ENCODE peak calls at places on chromosomes 12 and 14, in four cellular contexts. Y is IMR-90, B is PC-3, V is MM.1S. Q is an unnamed sample. For H3K4me1, the result is how much of the 10 kb centered on the place peaks cover.

GRCh38 chr12:1218369-1218768 is 227.3 kb downstream of the ERC1 start:
- DNase-seq in Y (no peak), B (no peak), V (no peak), Q (no peak)

GRCh38 chr12:97637770-97638169 is 175.2 kb downstream of the RMST start:
- DNase-seq in V (no peak), B (no peak), Y (no peak), Q (no peak)

GRCh38 chr12:103809154-103809553 is 31.9 kb downstream of the NT5DC3 start:
- DNase-seq in Y (no peak), B (no peak), V (no peak), Q (no peak)

GRCh38 chr14:22039938-22040780 is 366.5 kb upstream of the OR4E1 start:
- DNase-seq in B (peak), Y (no peak), V (peak), Q (peak)

GRCh38 chr14:92848941-92849340 is 54.8 kb downstream of the GOLGA5 start:
- DNase-seq in V (no peak), Y (no peak), B (no peak), Q (no peak)

GRCh38 chr14:104353221-104353920 is 215.0 kb downstream of the KIF26A start:
- DNase-seq in V (no peak), Y (no peak), B (no peak), Q (no peak)

GRCh38 chr12:84508325-84508861 is 404.2 kb downstream of the SLC6A15 start:
- DNase-seq in V (peak), Y (peak), B (peak), Q (peak)

GRCh38 chr12:129790930-129791329 is 112.9 kb downstream of the TMEM132D start:
- DNase-seq in B (no peak), Y (no peak), V (no peak), Q (no peak)

GRCh38 chr12:51863921-51864700 is 15.6 kb upstream of the FIGNL2 start:
- DNase-seq in Y (no peak), B (no peak), V (no peak), Q (peak)

GRCh38 chr12:51821423-51822260 is 26.9 kb downstream of the FIGNL2 start:
- DNase-seq in V (no peak), Y (no peak), B (no peak), Q (peak)

GRCh38 chr12:103382736-103383346 is 112.9 kb downstream of the C12orf42 start:
- DNase-seq in V (no peak), Y (no peak), B (no peak), Q (no peak)

GRCh38 chr12:100058482-100059029 is 73.8 kb upstream of the ANKS1B start:
- DNase-seq in B (peak), V (no peak), Y (peak), Q (peak)

GRCh38 chr12:12913626-12914388 is 22.4 kb downstream of the GPRC5A start:
- DNase-seq in V (no peak), B (no peak), Y (no peak), Q (no peak)

GRCh38 chr12:58896278-58896677 is 24.0 kb downstream of the LRIG3 start:
- DNase-seq in V (no peak), Y (no peak), B (peak), Q (no peak)

GRCh38 chr14:67955241-67955640 is 135.7 kb downstream of the RAD51B start:
- DNase-seq in B (no peak), Y (no peak), V (no peak), Q (no peak)

GRCh38 chr12:57842342-57843294 is 3.9 kb downstream of the CTDSP2 start:
- DNase-seq in V (no peak), B (no peak), Y (peak), Q (peak)

GRCh38 chr14:26621366-26621765 is 23.5 kb upstream of the NOVA1 start:
- DNase-seq in B (no peak), V (no peak), Y (no peak), Q (peak)

GRCh38 chr14:73211251-73211650 is 26.1 kb upstream of the PAPLN start:
- DNase-seq in Y (no peak), B (no peak), V (no peak), Q (no peak)

GRCh38 chr12:67645126-67645525 is 3.4 kb upstream of the DYRK2 start:
- DNase-seq in V (no peak), Y (no peak), B (no peak), Q (no peak)

GRCh38 chr14:60346706-60347105 is 97.7 kb downstream of the PPM1A start:
- DNase-seq in V (peak), Y (peak), B (peak), Q (peak)

GRCh38 chr12:50087995-50088394 is 2.9 kb downstream of the SMARCD1 start:
- DNase-seq in B (peak), Y (peak), V (no peak), Q (peak)

GRCh38 chr12:101927999-101928398 is 50.6 kb downstream of the DRAM1 start:
- DNase-seq in Y (no peak), B (no peak), V (no peak), Q (no peak)

DNA sequence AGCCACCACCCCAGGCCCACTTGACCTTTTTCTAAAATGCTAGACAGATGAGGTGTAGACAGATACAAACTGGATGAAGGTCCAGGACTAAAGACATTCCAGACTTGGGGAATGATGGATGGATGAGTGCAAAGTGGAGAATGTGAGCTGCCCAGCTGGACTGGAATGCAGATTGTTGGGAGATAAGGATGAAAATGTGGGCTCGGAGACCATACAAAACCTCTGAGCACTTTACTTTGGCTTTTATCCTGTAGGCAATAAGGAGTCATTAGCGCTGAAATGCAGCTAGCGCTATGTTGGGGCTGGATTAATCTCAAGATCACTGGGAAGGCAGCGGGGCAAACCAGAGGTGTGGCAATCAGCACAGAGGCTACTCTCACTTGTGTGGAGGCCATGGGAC is 64.7 kb upstream of the GNPNAT1 start:
- DNase-seq in V (no peak), Y (no peak), B (no peak), Q (no peak)
- H3K4me1 ChIP-seq in V (under half), Y (under half), B (under half), Q (under half)

GRCh38 chr14:50001146-50001998 is 108.5 kb downstream of the ARF6 start:
- DNase-seq in B (peak), Y (peak), V (peak), Q (peak)

GRCh38 chr14:50000215-50001145 is 107.6 kb downstream of the ARF6 start:
- DNase-seq in Y (peak), V (peak), B (peak), Q (peak)

GRCh38 chr14:50003213-50004021 is 110.5 kb downstream of the ARF6 start:
- DNase-seq in Y (peak), V (peak), B (peak), Q (peak)

GRCh38 chr14:50001999-50002925 is 109.4 kb downstream of the ARF6 start:
- DNase-seq in Y (no peak), V (peak), B (no peak), Q (no peak)

DNA sequence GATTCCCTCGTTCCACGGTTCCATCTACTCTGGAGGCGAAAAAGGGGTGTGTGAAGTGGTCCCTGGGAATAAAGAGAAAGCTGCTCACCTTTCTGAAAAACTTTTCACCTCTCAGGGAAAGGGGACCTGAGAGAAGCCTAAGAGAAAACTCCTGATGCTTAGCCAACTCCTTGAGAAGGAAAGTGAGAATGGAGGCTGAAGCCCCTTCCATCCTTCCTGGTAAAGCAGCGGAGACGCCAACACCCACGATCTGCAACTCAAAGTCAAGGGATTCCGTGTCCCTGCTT is 110.0 kb downstream of the ARF6 start:
- DNase-seq in Y (no peak), B (no peak), V (no peak), Q (no peak)
- H3K9ac ChIP-seq in Y (peak), B (peak), V (peak), Q (peak)

DNA sequence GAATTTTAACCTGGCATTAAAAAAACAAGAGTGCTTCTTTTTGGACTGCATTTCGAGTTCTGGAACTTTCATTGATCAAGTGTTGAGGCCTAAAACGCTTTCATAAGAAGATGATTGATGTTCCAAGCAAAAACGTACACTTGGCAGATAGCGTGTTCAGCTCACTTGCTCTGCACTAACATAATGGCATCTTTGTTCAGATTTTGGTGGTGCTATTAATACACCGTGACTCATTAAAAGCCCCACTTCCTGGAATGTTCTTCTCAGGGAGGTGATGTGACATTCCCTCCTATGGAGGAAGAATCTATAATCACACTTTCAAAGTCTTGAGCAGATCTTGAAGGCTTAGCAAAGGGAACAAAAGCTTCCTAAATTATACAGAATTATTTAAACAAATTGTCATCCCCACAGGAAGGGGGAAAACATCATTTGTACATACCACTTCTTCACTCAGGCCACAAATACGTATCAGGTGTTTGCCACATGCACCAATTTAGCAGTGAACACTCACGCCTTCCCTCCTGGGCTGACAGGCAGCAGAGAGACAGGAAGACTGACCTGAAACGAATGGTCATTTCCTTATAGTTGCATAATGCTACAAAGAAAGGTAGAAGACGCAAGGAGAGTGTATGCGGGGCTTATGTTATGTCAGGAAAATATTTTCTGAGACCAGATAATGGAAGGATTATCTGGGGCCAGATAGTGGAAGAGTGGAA is 15.4 kb downstream of the HSP90AA1 start:
- DNase-seq in V (no peak), Y (peak), B (peak), Q (peak)
- H3K27ac ChIP-seq in V (no peak), Y (peak), B (peak), Q (no peak)

GRCh38 chr14:89618309-89618708 is 201.3 kb upstream of the FOXN3 start:
- DNase-seq in B (peak), V (peak), Y (no peak), Q (peak)
- H3K4me1 ChIP-seq in B (under half), V (under half), Y (under half), Q (under half)

DNA sequence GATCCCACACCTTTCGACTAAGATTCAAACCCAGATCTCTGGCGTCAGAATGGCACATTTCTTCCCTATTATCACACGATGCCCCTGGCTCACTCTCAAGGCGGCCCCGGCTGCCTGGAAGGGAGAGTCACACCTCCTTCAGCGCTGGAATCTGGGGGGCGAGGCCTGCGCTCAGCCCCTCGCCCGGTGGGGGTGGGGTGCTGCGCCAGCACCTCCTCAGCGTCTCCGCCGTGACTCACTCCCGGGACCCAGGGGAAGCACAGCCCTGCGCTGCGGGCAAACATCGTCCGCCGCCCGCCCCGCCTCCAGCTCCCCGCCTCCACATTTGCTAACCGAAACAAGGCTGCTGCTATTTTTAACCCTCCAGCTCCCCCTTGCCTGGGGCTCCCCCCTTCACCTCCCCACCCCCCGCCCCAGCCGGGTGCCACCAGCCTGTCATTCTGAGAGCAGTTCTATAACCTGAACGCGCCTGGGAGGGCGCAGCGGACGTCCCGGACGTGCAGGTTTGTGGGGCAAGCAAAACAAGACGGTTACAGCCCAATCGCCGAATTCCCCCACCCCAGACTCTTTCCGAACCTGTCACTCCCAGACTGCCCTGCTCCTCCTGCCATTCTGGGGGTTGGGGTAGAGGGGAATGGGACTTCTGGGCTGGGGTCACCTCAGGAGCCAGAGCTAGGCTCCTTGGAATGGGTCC is 6.8 kb downstream of the HDAC7 start:
- DNase-seq in Y (peak), B (peak), V (peak), Q (peak)
- H3K9ac ChIP-seq in Y (peak), B (peak), V (peak), Q (peak)